ENCODE peak calls at places on chromosomes 12 and 14, in six cellular contexts. T is NCI-H2081 treated with DMSO at 0.1 percent for 48 hours; K is stimulated activated CD4-positive, alpha-beta T cell treated with anti-CD3 and anti-CD28 coated beads, TNF-alpha, amount 100 ng/mL, for 4 hours; Q is GM04504; P is NCI-H1436; O is Ammon's horn. Y is an unnamed sample.

GRCh38 chr14:65421201-65421981 is 8.9 kb downstream of the FUT8 start:
- DNase-seq in P (no peak), O (no peak), T (no peak), K (no peak), Q (peak; percentile 82), Y (no peak)

GRCh38 chr12:16763901-16764300 is 157.9 kb upstream of the LMO3 start:
- DNase-seq in K (no peak), T (no peak), O (no peak), P (no peak), Q (no peak), Y (no peak)

GRCh38 chr12:38905480-38906351 is at the start of gene CPNE8:
- DNase-seq in Q (peak; percentile 55), P (no peak), T (no peak), K (no peak), O (peak; percentile 73), Y (peak; percentile 91)

GRCh38 chr12:93976024-93976423 is 172.4 kb upstream of the PLXNC1 start:
- DNase-seq in Q (no peak), K (no peak), P (no peak), O (no peak), T (no peak), Y (no peak)

GRCh38 chr12:12405882-12406281 is 49.0 kb downstream of the BORCS5 start:
- DNase-seq in T (no peak), Q (no peak), O (peak; percentile 67), K (no peak), P (no peak), Y (peak; percentile 21)

GRCh38 chr12:44285321-44285720 is 449.4 kb downstream of the TMEM117 start:
- DNase-seq in O (no peak), T (no peak), Q (no peak), K (no peak), P (no peak), Y (no peak)

GRCh38 chr12:99444859-99445316 is 202.7 kb upstream of the GARIN6 start:
- DNase-seq in T (no peak), P (no peak), Q (peak; percentile 46), K (no peak), O (no peak), Y (no peak)

GRCh38 chr14:49636866-49637265 is 1.8 kb upstream of the DNAAF2 start:
- DNase-seq in Q (no peak), O (no peak), T (no peak), P (no peak), K (no peak), Y (no peak)

GRCh38 chr14:65637780-65638179 is 225.2 kb downstream of the FUT8 start:
- DNase-seq in P (no peak), O (no peak), Q (no peak), T (no peak), K (peak; percentile 0), Y (peak; percentile 2)

GRCh38 chr14:23123419-23123818 is 4.4 kb upstream of the CEBPE start:
- DNase-seq in Q (no peak), K (no peak), T (no peak), O (no peak), P (no peak), Y (no peak)

GRCh38 chr12:128543493-128543892 is 276.5 kb downstream of the TMEM132C start:
- DNase-seq in K (no peak), P (no peak), O (peak; percentile 47), T (no peak), Q (no peak), Y (no peak)

GRCh38 chr12:31015215-31015614 is 58.4 kb upstream of the DDX11 start:
- DNase-seq in O (no peak), T (no peak), Q (no peak), P (no peak), K (no peak), Y (no peak)

GRCh38 chr14:20436363-20436755 is 393 bp upstream of the KLHL33 start:
- DNase-seq in P (no peak), K (no peak), T (no peak), Q (no peak), O (no peak), Y (peak; percentile 54)

GRCh38 chr14:59093889-59094288 is 94.6 kb upstream of the DAAM1 start:
- DNase-seq in T (no peak), K (no peak), O (no peak), P (no peak), Q (no peak), Y (no peak)

GRCh38 chr12:68469136-68469535 is 137.0 kb upstream of the MDM1 start:
- DNase-seq in T (no peak), K (no peak), Q (no peak), P (no peak), O (no peak), Y (no peak)

Y was measured in MG63.